ENCODE peak calls at places on chromosomes 3 and 15, in four cellular contexts. One of them, this sample, is unnamed.

GRCh38 chr3:37996785-37997301 is 6.3 kb downstream of the VILL start:
- DNase-seq in Caco-2: peak
- DNase-seq in lower leg skin: peak
- DNase-seq in fibroblast of mammary gland: peak
- DNase-seq in this sample: no peak

GRCh38 chr15:100256985-100257650 is 84.7 kb downstream of the ADAMTS17 start:
- DNase-seq in Caco-2: no peak
- DNase-seq in lower leg skin: peak
- DNase-seq in fibroblast of mammary gland: no peak
- DNase-seq in this sample: no peak

GRCh38 chr15:90064931-90065681 is 37.2 kb downstream of the IDH2 start:
- DNase-seq in Caco-2: no peak
- DNase-seq in lower leg skin: no peak
- DNase-seq in fibroblast of mammary gland: no peak
- DNase-seq in this sample: no peak

GRCh38 chr3:179373938-179374337 is 26.4 kb downstream of the MFN1 start:
- DNase-seq in Caco-2: no peak
- DNase-seq in lower leg skin: no peak
- DNase-seq in fibroblast of mammary gland: peak
- DNase-seq in this sample: no peak

GRCh38 chr3:147356145-147356908 is 50.0 kb downstream of the ZIC4 start:
- DNase-seq in Caco-2: no peak
- DNase-seq in lower leg skin: no peak
- DNase-seq in fibroblast of mammary gland: no peak
- DNase-seq in this sample: no peak

GRCh38 chr3:43296565-43296964 is 10.2 kb downstream of the SNRK start:
- DNase-seq in Caco-2: no peak
- DNase-seq in lower leg skin: no peak
- DNase-seq in fibroblast of mammary gland: no peak
- DNase-seq in this sample: no peak

GRCh38 chr3:48564022-48564421 is 441 bp upstream of the UCN2 start:
- DNase-seq in Caco-2: no peak
- DNase-seq in lower leg skin: peak
- DNase-seq in fibroblast of mammary gland: peak
- DNase-seq in this sample: no peak

GRCh38 chr3:126480864-126481263 is 5.2 kb upstream of the ZXDC start:
- DNase-seq in Caco-2: no peak
- DNase-seq in lower leg skin: no peak
- DNase-seq in fibroblast of mammary gland: no peak
- DNase-seq in this sample: no peak

GRCh38 chr3:13461169-13462124 is 18.7 kb upstream of the HDAC11 start:
- DNase-seq in Caco-2: peak
- DNase-seq in lower leg skin: no peak
- DNase-seq in fibroblast of mammary gland: peak
- DNase-seq in this sample: no peak

GRCh38 chr3:12329063-12329462 is 40.2 kb downstream of the PPARG start:
- DNase-seq in Caco-2: no peak
- DNase-seq in lower leg skin: no peak
- DNase-seq in fibroblast of mammary gland: no peak
- DNase-seq in this sample: no peak

GRCh38 chr3:183265157-183265642 is 12.1 kb downstream of the B3GNT5 start:
- DNase-seq in Caco-2: no peak
- DNase-seq in lower leg skin: no peak
- DNase-seq in fibroblast of mammary gland: peak
- DNase-seq in this sample: no peak

GRCh38 chr15:81160312-81161214 is 26.5 kb downstream of the CFAP161 start:
- DNase-seq in Caco-2: no peak
- DNase-seq in lower leg skin: no peak
- DNase-seq in fibroblast of mammary gland: peak
- DNase-seq in this sample: no peak

GRCh38 chr3:159941043-159941994 is 47.3 kb upstream of the IL12A start:
- DNase-seq in Caco-2: no peak
- DNase-seq in lower leg skin: no peak
- DNase-seq in fibroblast of mammary gland: peak
- DNase-seq in this sample: no peak

GRCh38 chr15:100765458-100766224 is 114.0 kb upstream of the ALDH1A3 start:
- DNase-seq in Caco-2: peak
- DNase-seq in lower leg skin: peak
- DNase-seq in fibroblast of mammary gland: no peak
- DNase-seq in this sample: no peak

GRCh38 chr15:100922192-100923040 is 3.3 kb downstream of the LRRK1 start:
- DNase-seq in Caco-2: no peak
- DNase-seq in lower leg skin: peak
- DNase-seq in fibroblast of mammary gland: no peak
- DNase-seq in this sample: no peak

GRCh38 chr15:71048913-71049675 is 66.2 kb upstream of the THSD4 start:
- DNase-seq in Caco-2: no peak
- DNase-seq in lower leg skin: no peak
- DNase-seq in fibroblast of mammary gland: peak
- DNase-seq in this sample: peak

DNA sequence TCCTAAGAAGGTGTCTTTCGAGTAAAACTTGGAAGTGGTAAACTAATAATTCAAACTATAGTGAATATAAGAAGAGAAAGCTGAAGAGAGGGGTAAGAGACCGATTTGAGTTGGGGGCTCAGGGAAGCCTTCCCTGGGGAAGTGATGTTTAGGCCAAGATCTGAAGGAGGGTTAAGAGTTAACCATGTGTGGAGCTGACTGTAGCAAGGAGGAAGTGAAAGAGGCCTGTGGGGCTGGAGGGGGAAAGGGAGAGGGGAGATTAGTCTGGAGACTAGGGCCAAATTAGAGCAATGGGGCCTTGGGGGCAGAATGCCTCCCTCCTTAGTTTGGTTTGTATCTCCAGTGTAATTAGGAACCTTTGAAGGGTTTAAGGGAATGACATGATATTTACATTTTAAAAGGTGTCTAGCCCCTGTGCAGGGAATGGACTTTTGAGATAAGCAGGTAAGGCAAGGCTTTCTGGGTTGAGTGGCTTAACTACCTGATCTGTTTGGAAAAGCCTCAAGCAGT is 2.2 kb downstream of the ZNF592 start:
- DNase-seq in Caco-2: peak
- DNase-seq in lower leg skin: peak
- DNase-seq in fibroblast of mammary gland: no peak
- DNase-seq in this sample: no peak
- H3K4me3 ChIP-seq in Caco-2: no peak
- H3K4me3 ChIP-seq in lower leg skin: no peak
- H3K4me3 ChIP-seq in fibroblast of mammary gland: no peak
- H3K4me3 ChIP-seq in this sample: no peak

GRCh38 chr3:156240642-156241041 is 120.3 kb downstream of the KCNAB1 start:
- DNase-seq in Caco-2: no peak
- DNase-seq in lower leg skin: no peak
- DNase-seq in fibroblast of mammary gland: no peak
- DNase-seq in this sample: no peak
- TF ChIP-seq CTCF in Caco-2: no peak
- TF ChIP-seq CTCF in lower leg skin: no peak
- TF ChIP-seq CTCF in fibroblast of mammary gland: no peak
- TF ChIP-seq CTCF in this sample: no peak

GRCh38 chr15:96349933-96350292 is 19.4 kb downstream of the NR2F2 start:
- DNase-seq in Caco-2: no peak
- DNase-seq in lower leg skin: peak
- DNase-seq in fibroblast of mammary gland: no peak
- DNase-seq in this sample: no peak
- H3K4me3 ChIP-seq in Caco-2: no peak
- H3K4me3 ChIP-seq in lower leg skin: no peak
- H3K4me3 ChIP-seq in fibroblast of mammary gland: no peak
- H3K4me3 ChIP-seq in this sample: no peak

GRCh38 chr15:49622561-49622960 is 1.7 kb downstream of the DTWD1 start:
- DNase-seq in Caco-2: no peak
- DNase-seq in lower leg skin: no peak
- DNase-seq in fibroblast of mammary gland: peak
- DNase-seq in this sample: no peak
- TF ChIP-seq CTCF in Caco-2: no peak
- TF ChIP-seq CTCF in lower leg skin: no peak
- TF ChIP-seq CTCF in fibroblast of mammary gland: peak
- TF ChIP-seq CTCF in this sample: peak

GRCh38 chr3:129343643-129344360 is 65.1 kb downstream of the HMCES start:
- DNase-seq in Caco-2: no peak
- DNase-seq in lower leg skin: no peak
- DNase-seq in fibroblast of mammary gland: peak
- DNase-seq in this sample: no peak
- H3K4me3 ChIP-seq in Caco-2: no peak
- H3K4me3 ChIP-seq in lower leg skin: no peak
- H3K4me3 ChIP-seq in fibroblast of mammary gland: peak
- H3K4me3 ChIP-seq in this sample: peak

DNA sequence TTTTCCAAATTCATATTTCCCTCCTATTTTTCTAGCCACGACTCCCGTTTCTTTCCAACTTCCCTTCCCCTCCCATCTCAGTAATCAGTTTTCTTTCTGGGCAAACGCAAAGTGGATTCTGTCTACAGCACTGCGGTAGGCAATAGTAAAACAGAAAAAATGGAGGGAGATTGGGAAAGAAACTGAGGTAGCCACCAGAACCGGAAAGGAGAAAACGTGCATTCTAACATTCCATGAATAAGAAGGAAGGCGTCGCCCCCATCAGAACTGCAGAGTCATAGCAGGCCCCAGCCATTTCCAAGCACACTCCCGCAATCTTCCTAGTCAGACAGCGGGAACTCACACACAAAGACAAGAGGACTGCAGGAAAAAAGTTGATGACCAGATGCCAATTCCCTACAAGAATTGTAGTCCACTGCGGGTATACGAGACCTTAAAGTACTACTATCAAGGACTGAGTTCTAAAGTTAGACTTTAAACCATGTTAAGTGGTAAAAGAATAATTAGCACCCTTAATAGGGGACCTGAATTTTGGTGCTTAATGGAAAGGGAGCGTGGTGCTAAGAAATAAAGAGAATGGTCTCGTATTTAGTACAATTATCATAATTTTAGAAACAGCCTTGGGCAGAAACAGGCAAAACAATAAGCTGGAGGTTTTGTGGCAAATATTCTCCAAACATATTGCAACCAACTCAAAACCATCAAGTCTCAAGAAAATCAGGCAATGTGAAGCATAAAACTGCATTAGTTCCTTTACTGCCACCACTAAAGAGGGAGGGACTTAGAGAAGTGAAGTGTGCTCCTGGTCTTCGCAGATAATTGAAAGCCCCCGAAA is 1.4 kb downstream of the PFN2 start:
- DNase-seq in Caco-2: peak
- DNase-seq in lower leg skin: peak
- DNase-seq in fibroblast of mammary gland: peak
- DNase-seq in this sample: peak
- TF ChIP-seq CTCF in Caco-2: no peak
- TF ChIP-seq CTCF in lower leg skin: no peak
- TF ChIP-seq CTCF in fibroblast of mammary gland: no peak
- TF ChIP-seq CTCF in this sample: peak